ENCODE peak calls at places on chromosomes 12 and 14, in six cellular contexts. One of them, this sample, is unnamed.

GRCh38 chr12:3205742-3206519 is 128.8 kb downstream of the TSPAN9 start:
- DNase-seq in AG09309: no peak
- DNase-seq in heart left ventricle: no peak
- DNase-seq in gastrocnemius medialis: no peak
- DNase-seq in kidney: no peak
- DNase-seq in MM.1S: no peak
- DNase-seq in this sample: no peak

GRCh38 chr12:21950649-21951048 is 9.4 kb upstream of the ABCC9 start:
- DNase-seq in heart left ventricle: no peak
- DNase-seq in kidney: no peak
- DNase-seq in MM.1S: no peak
- DNase-seq in AG09309: no peak
- DNase-seq in gastrocnemius medialis: no peak
- DNase-seq in this sample: no peak

GRCh38 chr14:68239988-68240387 is 420.4 kb downstream of the RAD51B start:
- DNase-seq in AG09309: no peak
- DNase-seq in gastrocnemius medialis: no peak
- DNase-seq in kidney: no peak
- DNase-seq in heart left ventricle: no peak
- DNase-seq in MM.1S: no peak
- DNase-seq in this sample: no peak

GRCh38 chr12:19908825-19909224 is 459.5 kb upstream of the PDE3A start:
- DNase-seq in heart left ventricle: no peak
- DNase-seq in gastrocnemius medialis: no peak
- DNase-seq in kidney: no peak
- DNase-seq in AG09309: no peak
- DNase-seq in MM.1S: no peak
- DNase-seq in this sample: no peak

GRCh38 chr12:6872073-6873048 is 742 bp downstream of the SPSB2 start:
- DNase-seq in heart left ventricle: peak
- DNase-seq in AG09309: no peak
- DNase-seq in kidney: peak
- DNase-seq in gastrocnemius medialis: peak
- DNase-seq in MM.1S: peak
- DNase-seq in this sample: peak

GRCh38 chr12:68792952-68793351 is 15.0 kb upstream of the MDM2 start:
- DNase-seq in kidney: no peak
- DNase-seq in heart left ventricle: no peak
- DNase-seq in MM.1S: peak
- DNase-seq in AG09309: no peak
- DNase-seq in gastrocnemius medialis: no peak
- DNase-seq in this sample: peak

GRCh38 chr14:89233184-89233583 is 183.8 kb downstream of the FOXN3 start:
- DNase-seq in MM.1S: no peak
- DNase-seq in heart left ventricle: no peak
- DNase-seq in kidney: no peak
- DNase-seq in gastrocnemius medialis: no peak
- DNase-seq in AG09309: no peak
- DNase-seq in this sample: no peak

GRCh38 chr12:26621932-26622331 is 211.1 kb downstream of the ITPR2 start:
- DNase-seq in AG09309: no peak
- DNase-seq in MM.1S: no peak
- DNase-seq in heart left ventricle: no peak
- DNase-seq in kidney: no peak
- DNase-seq in gastrocnemius medialis: no peak
- DNase-seq in this sample: no peak

GRCh38 chr12:24909667-24910066 is 39.2 kb downstream of the BCAT1 start:
- DNase-seq in kidney: no peak
- DNase-seq in AG09309: peak
- DNase-seq in heart left ventricle: peak
- DNase-seq in gastrocnemius medialis: no peak
- DNase-seq in MM.1S: no peak
- DNase-seq in this sample: no peak

GRCh38 chr12:88300931-88301330 is 158.8 kb downstream of the TMTC3 start:
- DNase-seq in heart left ventricle: no peak
- DNase-seq in gastrocnemius medialis: no peak
- DNase-seq in kidney: no peak
- DNase-seq in AG09309: no peak
- DNase-seq in MM.1S: no peak
- DNase-seq in this sample: no peak

GRCh38 chr14:91270188-91270587 is 25.7 kb upstream of the GPR68 start:
- DNase-seq in kidney: no peak
- DNase-seq in heart left ventricle: no peak
- DNase-seq in AG09309: no peak
- DNase-seq in MM.1S: no peak
- DNase-seq in gastrocnemius medialis: no peak
- DNase-seq in this sample: no peak

GRCh38 chr14:55104051-55104954 is 24.7 kb upstream of the LGALS3 start:
- DNase-seq in heart left ventricle: no peak
- DNase-seq in MM.1S: no peak
- DNase-seq in kidney: no peak
- DNase-seq in gastrocnemius medialis: no peak
- DNase-seq in AG09309: no peak
- DNase-seq in this sample: no peak

GRCh38 chr14:100824156-100824555 is 1.8 kb upstream of the MEG3 start:
- DNase-seq in heart left ventricle: peak
- DNase-seq in AG09309: no peak
- DNase-seq in kidney: peak
- DNase-seq in MM.1S: no peak
- DNase-seq in gastrocnemius medialis: no peak
- DNase-seq in this sample: peak

GRCh38 chr12:108048686-108049085 is 80.4 kb upstream of the WSCD2 start:
- DNase-seq in MM.1S: no peak
- DNase-seq in heart left ventricle: no peak
- DNase-seq in kidney: no peak
- DNase-seq in gastrocnemius medialis: no peak
- DNase-seq in AG09309: no peak
- DNase-seq in this sample: no peak
- TF ChIP-seq CTCF in MM.1S: no peak
- TF ChIP-seq CTCF in heart left ventricle: no peak
- TF ChIP-seq CTCF in kidney: no peak
- TF ChIP-seq CTCF in gastrocnemius medialis: no peak
- TF ChIP-seq CTCF in AG09309: no peak
- TF ChIP-seq CTCF in this sample: no peak

DNA sequence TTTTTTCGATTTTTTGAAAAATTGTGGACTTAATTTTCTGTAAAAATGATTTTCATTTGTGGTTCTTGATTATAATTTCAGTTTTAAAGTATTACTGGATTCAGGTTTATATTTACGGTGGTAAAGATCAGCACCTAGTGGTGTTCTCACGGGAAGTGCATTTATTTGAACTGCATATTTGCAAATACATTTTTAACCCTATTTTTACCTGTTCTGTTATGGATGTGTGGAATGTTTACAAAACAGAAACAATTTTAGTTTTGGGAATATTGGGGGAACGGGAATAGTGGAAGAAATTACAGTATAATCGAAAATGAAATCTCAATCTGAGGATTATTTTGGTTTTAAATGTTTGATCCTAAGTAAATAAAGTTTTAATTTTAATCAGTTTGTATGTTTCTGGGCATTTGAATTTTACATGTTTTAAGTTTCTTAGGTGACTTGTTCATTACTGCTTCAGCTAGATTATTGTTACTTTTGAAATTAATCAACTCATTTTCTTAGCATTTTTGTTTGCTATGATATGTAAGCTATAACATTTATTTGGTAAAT is 805 bp downstream of the ATF7IP start:
- DNase-seq in AG09309: no peak
- DNase-seq in MM.1S: peak
- DNase-seq in kidney: no peak
- DNase-seq in heart left ventricle: no peak
- DNase-seq in gastrocnemius medialis: no peak
- DNase-seq in this sample: no peak
- TF ChIP-seq CTCF in AG09309: peak
- TF ChIP-seq CTCF in MM.1S: peak
- TF ChIP-seq CTCF in kidney: peak
- TF ChIP-seq CTCF in heart left ventricle: peak
- TF ChIP-seq CTCF in gastrocnemius medialis: peak
- TF ChIP-seq CTCF in this sample: peak

GRCh38 chr14:99779751-99780150 is 13.5 kb upstream of the EML1 start:
- DNase-seq in heart left ventricle: no peak
- DNase-seq in MM.1S: no peak
- DNase-seq in gastrocnemius medialis: no peak
- DNase-seq in kidney: no peak
- DNase-seq in AG09309: no peak
- DNase-seq in this sample: no peak
- TF ChIP-seq CTCF in heart left ventricle: no peak
- TF ChIP-seq CTCF in MM.1S: no peak
- TF ChIP-seq CTCF in gastrocnemius medialis: no peak
- TF ChIP-seq CTCF in kidney: no peak
- TF ChIP-seq CTCF in AG09309: no peak
- TF ChIP-seq CTCF in this sample: no peak

GRCh38 chr12:52561880-52562449 is 9.0 kb upstream of the KRT71 start:
- DNase-seq in kidney: no peak
- DNase-seq in heart left ventricle: no peak
- DNase-seq in AG09309: no peak
- DNase-seq in MM.1S: no peak
- DNase-seq in gastrocnemius medialis: no peak
- DNase-seq in this sample: no peak
- TF ChIP-seq CTCF in kidney: no peak
- TF ChIP-seq CTCF in heart left ventricle: no peak
- TF ChIP-seq CTCF in AG09309: peak
- TF ChIP-seq CTCF in MM.1S: peak
- TF ChIP-seq CTCF in gastrocnemius medialis: no peak
- TF ChIP-seq CTCF in this sample: no peak

GRCh38 chr12:48924617-48925217 is 575 bp downstream of the FKBP11 start:
- DNase-seq in MM.1S: peak
- DNase-seq in heart left ventricle: peak
- DNase-seq in kidney: peak
- DNase-seq in AG09309: no peak
- DNase-seq in gastrocnemius medialis: no peak
- DNase-seq in this sample: peak
- TF ChIP-seq CTCF in MM.1S: peak
- TF ChIP-seq CTCF in heart left ventricle: peak
- TF ChIP-seq CTCF in kidney: peak
- TF ChIP-seq CTCF in AG09309: peak
- TF ChIP-seq CTCF in gastrocnemius medialis: peak
- TF ChIP-seq CTCF in this sample: peak

GRCh38 chr12:43337571-43338497 is 214.2 kb downstream of the ADAMTS20 start:
- DNase-seq in gastrocnemius medialis: no peak
- DNase-seq in MM.1S: no peak
- DNase-seq in kidney: no peak
- DNase-seq in heart left ventricle: no peak
- DNase-seq in AG09309: no peak
- DNase-seq in this sample: peak

GRCh38 chr12:43336962-43337555 is 214.9 kb downstream of the ADAMTS20 start:
- DNase-seq in AG09309: no peak
- DNase-seq in kidney: no peak
- DNase-seq in gastrocnemius medialis: no peak
- DNase-seq in heart left ventricle: no peak
- DNase-seq in MM.1S: peak
- DNase-seq in this sample: peak

GRCh38 chr12:43333650-43334043 is 218.4 kb downstream of the ADAMTS20 start:
- DNase-seq in kidney: no peak
- DNase-seq in MM.1S: no peak
- DNase-seq in AG09309: no peak
- DNase-seq in heart left ventricle: no peak
- DNase-seq in gastrocnemius medialis: no peak
- DNase-seq in this sample: no peak

GRCh38 chr12:43332977-43333649 is 218.9 kb downstream of the ADAMTS20 start:
- DNase-seq in kidney: no peak
- DNase-seq in MM.1S: no peak
- DNase-seq in heart left ventricle: no peak
- DNase-seq in AG09309: no peak
- DNase-seq in gastrocnemius medialis: no peak
- DNase-seq in this sample: no peak

DNA sequence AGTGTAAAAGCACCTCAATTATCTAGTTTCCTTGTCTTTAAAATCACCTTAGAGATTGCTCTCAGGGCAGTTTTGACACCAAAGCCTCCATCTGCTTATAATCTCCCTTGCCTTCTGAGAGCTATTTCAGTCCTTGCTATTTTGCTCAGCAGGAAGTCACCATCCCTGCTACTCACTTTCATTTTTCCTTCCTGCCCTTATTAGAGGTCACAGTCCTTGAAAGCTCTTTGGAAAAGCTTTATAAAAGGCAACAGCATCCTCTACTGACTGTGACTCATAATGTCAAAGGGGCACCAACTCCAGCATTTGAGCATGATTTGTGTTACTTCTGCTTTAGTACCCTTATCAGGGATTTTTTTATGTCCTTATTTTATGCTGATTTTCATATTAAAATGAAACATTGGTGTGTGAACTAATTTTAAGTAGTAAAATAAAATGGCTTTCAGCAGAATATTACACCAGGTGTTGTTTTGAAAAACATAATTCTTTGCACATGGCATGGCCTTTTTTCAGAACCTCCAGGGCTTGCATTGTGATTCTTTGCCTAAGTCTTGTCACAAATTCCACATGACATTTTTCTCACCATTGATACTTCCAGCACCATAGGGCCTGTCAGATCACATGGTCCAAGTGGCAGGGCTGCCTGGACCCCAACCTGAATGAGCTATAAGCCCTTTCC is 213.0 kb downstream of the ADAMTS20 start:
- DNase-seq in AG09309: peak
- DNase-seq in MM.1S: peak
- DNase-seq in gastrocnemius medialis: no peak
- DNase-seq in heart left ventricle: no peak
- DNase-seq in kidney: no peak
- DNase-seq in this sample: peak
- TF ChIP-seq CTCF in AG09309: peak
- TF ChIP-seq CTCF in MM.1S: peak
- TF ChIP-seq CTCF in gastrocnemius medialis: no peak
- TF ChIP-seq CTCF in heart left ventricle: peak
- TF ChIP-seq CTCF in kidney: peak
- TF ChIP-seq CTCF in this sample: peak

GRCh38 chr12:53053223-53054111 is 3.6 kb downstream of the TNS2 start:
- DNase-seq in MM.1S: peak
- DNase-seq in gastrocnemius medialis: no peak
- DNase-seq in heart left ventricle: peak
- DNase-seq in kidney: peak
- DNase-seq in AG09309: no peak
- DNase-seq in this sample: no peak
- TF ChIP-seq CTCF in MM.1S: peak
- TF ChIP-seq CTCF in gastrocnemius medialis: peak
- TF ChIP-seq CTCF in heart left ventricle: peak
- TF ChIP-seq CTCF in kidney: peak
- TF ChIP-seq CTCF in AG09309: peak
- TF ChIP-seq CTCF in this sample: peak

DNA sequence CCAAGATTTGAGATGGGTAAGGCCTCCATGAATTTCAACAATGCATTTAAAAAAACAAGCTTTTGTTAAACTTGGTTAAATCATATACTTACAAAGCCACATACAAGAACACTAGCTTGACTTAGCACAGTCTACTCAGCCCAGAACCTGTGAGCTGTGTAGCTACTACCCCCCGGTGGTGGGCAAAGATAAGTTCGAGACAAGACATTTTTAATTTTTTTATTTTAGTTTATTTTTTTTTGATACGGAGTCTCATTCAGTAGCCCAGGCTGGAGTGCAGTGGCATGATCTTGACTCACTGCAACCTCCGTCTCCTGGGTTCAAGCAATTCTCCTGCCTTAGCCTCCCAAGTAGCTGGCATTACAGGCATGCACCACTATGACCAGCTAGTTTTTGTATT is 3.7 kb upstream of the NECAP1 start:
- DNase-seq in MM.1S: peak
- DNase-seq in kidney: no peak
- DNase-seq in gastrocnemius medialis: no peak
- DNase-seq in heart left ventricle: no peak
- DNase-seq in AG09309: peak
- DNase-seq in this sample: peak
- TF ChIP-seq CTCF in MM.1S: peak
- TF ChIP-seq CTCF in kidney: peak
- TF ChIP-seq CTCF in gastrocnemius medialis: no peak
- TF ChIP-seq CTCF in heart left ventricle: peak
- TF ChIP-seq CTCF in AG09309: peak
- TF ChIP-seq CTCF in this sample: peak

This sample was measured in GM13976.